ENCODE peak calls at places on chromosomes 3 and 15, in four cellular contexts. One of them, this sample, is unnamed.

GRCh38 chr15:79115461-79115860 is 24.9 kb upstream of the RASGRF1 start:
- DNase-seq in IMR-90: no peak
- DNase-seq in mesenchymal stem cell: no peak
- DNase-seq in H9: peak
- DNase-seq in this sample: no peak

GRCh38 chr15:83471307-83471866 is 24.2 kb downstream of the SH3GL3 start:
- DNase-seq in IMR-90: no peak
- DNase-seq in mesenchymal stem cell: no peak
- DNase-seq in H9: no peak
- DNase-seq in this sample: no peak

GRCh38 chr15:95292790-95293450 is 1037.6 kb upstream of the NR2F2 start:
- DNase-seq in IMR-90: no peak
- DNase-seq in mesenchymal stem cell: no peak
- DNase-seq in H9: no peak
- DNase-seq in this sample: no peak

GRCh38 chr3:185715091-185715490 is 109.8 kb downstream of the IGF2BP2 start:
- DNase-seq in IMR-90: peak
- DNase-seq in mesenchymal stem cell: no peak
- DNase-seq in H9: peak
- DNase-seq in this sample: no peak

GRCh38 chr15:71599404-71600225 is 210.7 kb upstream of the NR2E3 start:
- DNase-seq in IMR-90: no peak
- DNase-seq in mesenchymal stem cell: no peak
- DNase-seq in H9: no peak
- DNase-seq in this sample: no peak

GRCh38 chr3:171994646-171995441 is 44.5 kb upstream of the FNDC3B start:
- DNase-seq in IMR-90: peak
- DNase-seq in mesenchymal stem cell: peak
- DNase-seq in H9: no peak
- DNase-seq in this sample: peak

GRCh38 chr3:122921791-122922651 is 105.5 kb downstream of the SEMA5B start:
- DNase-seq in IMR-90: no peak
- DNase-seq in mesenchymal stem cell: no peak
- DNase-seq in H9: peak
- DNase-seq in this sample: no peak

GRCh38 chr3:108835101-108835500 is 12.5 kb downstream of the TRAT1 start:
- DNase-seq in IMR-90: no peak
- DNase-seq in mesenchymal stem cell: no peak
- DNase-seq in H9: no peak
- DNase-seq in this sample: no peak

GRCh38 chr3:73379465-73379864 is 245.3 kb downstream of the PDZRN3 start:
- DNase-seq in IMR-90: no peak
- DNase-seq in mesenchymal stem cell: no peak
- DNase-seq in H9: no peak
- DNase-seq in this sample: no peak

GRCh38 chr3:42213417-42213816 is 52.6 kb downstream of the CCK start:
- DNase-seq in IMR-90: no peak
- DNase-seq in mesenchymal stem cell: no peak
- DNase-seq in H9: no peak
- DNase-seq in this sample: no peak

GRCh38 chr3:21934576-21934975 is 183.6 kb upstream of the ZNF385D start:
- DNase-seq in IMR-90: no peak
- DNase-seq in mesenchymal stem cell: no peak
- DNase-seq in H9: no peak
- DNase-seq in this sample: no peak

GRCh38 chr15:60337069-60337468 is 60.7 kb downstream of the ANXA2 start:
- DNase-seq in IMR-90: no peak
- DNase-seq in mesenchymal stem cell: no peak
- DNase-seq in H9: no peak
- DNase-seq in this sample: no peak

GRCh38 chr3:73215286-73215685 is 153.8 kb downstream of the EBLN2 start:
- DNase-seq in IMR-90: no peak
- DNase-seq in mesenchymal stem cell: no peak
- DNase-seq in H9: no peak
- DNase-seq in this sample: no peak

GRCh38 chr15:28975766-28976179 is 90.0 kb downstream of the APBA2 start:
- DNase-seq in IMR-90: peak
- DNase-seq in mesenchymal stem cell: peak
- DNase-seq in H9: peak
- DNase-seq in this sample: peak

GRCh38 chr15:68195336-68196112 is 9.6 kb downstream of the CALML4 start:
- DNase-seq in IMR-90: no peak
- DNase-seq in mesenchymal stem cell: no peak
- DNase-seq in H9: no peak
- DNase-seq in this sample: no peak

GRCh38 chr3:119434703-119435102 is 28.7 kb downstream of the TMEM39A start:
- DNase-seq in IMR-90: no peak
- DNase-seq in mesenchymal stem cell: no peak
- DNase-seq in H9: no peak
- DNase-seq in this sample: no peak

GRCh38 chr3:134334231-134334900 is 39.9 kb downstream of the AMOTL2 start:
- DNase-seq in IMR-90: peak
- DNase-seq in mesenchymal stem cell: peak
- DNase-seq in H9: peak
- DNase-seq in this sample: no peak
- H2AK5ac ChIP-seq in IMR-90: peak
- H2AK5ac ChIP-seq in mesenchymal stem cell: peak
- H2AK5ac ChIP-seq in H9: no peak
- H2AK5ac ChIP-seq in this sample: peak

DNA sequence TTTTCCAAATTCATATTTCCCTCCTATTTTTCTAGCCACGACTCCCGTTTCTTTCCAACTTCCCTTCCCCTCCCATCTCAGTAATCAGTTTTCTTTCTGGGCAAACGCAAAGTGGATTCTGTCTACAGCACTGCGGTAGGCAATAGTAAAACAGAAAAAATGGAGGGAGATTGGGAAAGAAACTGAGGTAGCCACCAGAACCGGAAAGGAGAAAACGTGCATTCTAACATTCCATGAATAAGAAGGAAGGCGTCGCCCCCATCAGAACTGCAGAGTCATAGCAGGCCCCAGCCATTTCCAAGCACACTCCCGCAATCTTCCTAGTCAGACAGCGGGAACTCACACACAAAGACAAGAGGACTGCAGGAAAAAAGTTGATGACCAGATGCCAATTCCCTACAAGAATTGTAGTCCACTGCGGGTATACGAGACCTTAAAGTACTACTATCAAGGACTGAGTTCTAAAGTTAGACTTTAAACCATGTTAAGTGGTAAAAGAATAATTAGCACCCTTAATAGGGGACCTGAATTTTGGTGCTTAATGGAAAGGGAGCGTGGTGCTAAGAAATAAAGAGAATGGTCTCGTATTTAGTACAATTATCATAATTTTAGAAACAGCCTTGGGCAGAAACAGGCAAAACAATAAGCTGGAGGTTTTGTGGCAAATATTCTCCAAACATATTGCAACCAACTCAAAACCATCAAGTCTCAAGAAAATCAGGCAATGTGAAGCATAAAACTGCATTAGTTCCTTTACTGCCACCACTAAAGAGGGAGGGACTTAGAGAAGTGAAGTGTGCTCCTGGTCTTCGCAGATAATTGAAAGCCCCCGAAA is 1.4 kb downstream of the PFN2 start:
- DNase-seq in IMR-90: peak
- DNase-seq in mesenchymal stem cell: peak
- DNase-seq in H9: peak
- DNase-seq in this sample: peak
- H4K91ac ChIP-seq in IMR-90: peak
- H4K91ac ChIP-seq in mesenchymal stem cell: no peak
- H4K91ac ChIP-seq in H9: no peak
- H4K91ac ChIP-seq in this sample: no peak

DNA sequence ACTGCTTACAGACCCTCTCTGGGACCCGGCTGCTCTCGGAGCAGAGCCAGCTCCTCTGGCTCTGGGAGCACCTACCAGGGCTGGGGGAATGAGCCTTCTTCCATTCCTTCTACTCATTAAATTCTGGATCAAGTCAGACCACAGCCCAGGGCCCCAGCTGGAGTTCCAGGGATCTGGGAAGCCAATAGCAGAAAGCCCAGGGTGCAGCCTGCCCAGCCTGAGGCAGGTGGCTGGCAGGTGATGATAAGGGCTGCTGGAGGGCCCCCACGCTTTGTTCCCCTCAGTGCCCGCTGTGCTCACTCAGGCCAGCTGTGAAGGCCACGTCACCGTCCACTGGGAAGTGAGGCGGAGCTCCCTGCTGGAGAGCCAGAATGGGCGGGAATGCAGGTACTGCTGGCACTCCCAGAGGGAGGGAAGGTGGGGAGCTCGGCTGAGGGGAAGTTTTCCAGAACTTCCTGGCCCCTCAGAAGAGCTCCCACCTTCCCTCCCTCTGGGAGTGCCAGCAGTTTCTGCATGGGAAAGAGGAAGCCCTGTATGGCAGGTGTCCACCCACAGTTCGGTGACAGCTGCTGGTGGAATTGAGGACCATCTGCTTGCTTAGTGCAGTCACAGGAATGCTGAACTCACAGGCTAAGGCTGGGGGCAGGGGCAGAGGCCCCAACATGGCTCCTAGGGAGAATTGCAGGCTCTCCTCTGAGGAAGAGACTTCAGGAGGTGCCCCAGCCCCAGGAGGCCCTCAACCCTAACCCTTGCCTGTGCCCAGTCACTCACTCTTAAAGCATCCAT is 12.7 kb upstream of the RTP3 start:
- DNase-seq in IMR-90: no peak
- DNase-seq in mesenchymal stem cell: no peak
- DNase-seq in H9: peak
- DNase-seq in this sample: peak
- H2BK120ac ChIP-seq in IMR-90: peak
- H2BK120ac ChIP-seq in mesenchymal stem cell: no peak
- H2BK120ac ChIP-seq in H9: no peak
- H2BK120ac ChIP-seq in this sample: no peak

DNA sequence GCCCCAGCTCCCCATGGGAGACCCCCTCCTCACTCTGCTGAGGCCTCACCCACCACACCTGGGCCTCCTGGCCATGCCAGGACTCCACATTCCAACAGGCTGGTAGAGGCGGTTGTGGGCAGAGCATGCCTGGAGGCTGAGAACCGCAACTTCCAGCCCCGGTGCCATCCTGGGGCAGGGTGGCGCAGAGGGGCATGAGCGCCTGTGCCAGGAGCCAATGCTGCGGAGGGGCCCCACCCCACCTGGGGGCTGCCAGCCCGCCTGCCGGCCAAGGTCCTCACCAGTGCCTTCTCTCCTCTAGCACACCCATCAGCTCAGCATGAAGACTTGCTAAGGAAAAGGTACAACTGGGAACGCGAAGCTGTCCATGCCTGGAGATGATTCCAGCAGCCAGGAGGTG is 34.3 kb upstream of the SLC6A6 start:
- DNase-seq in IMR-90: no peak
- DNase-seq in mesenchymal stem cell: no peak
- DNase-seq in H9: no peak
- DNase-seq in this sample: no peak
- H2AK5ac ChIP-seq in IMR-90: peak
- H2AK5ac ChIP-seq in mesenchymal stem cell: no peak
- H2AK5ac ChIP-seq in H9: no peak
- H2AK5ac ChIP-seq in this sample: peak

This sample was measured in trophoblast cell.